ENCODE peak calls at places on chromosomes 16 and 17, in seven cellular contexts. L is SW480; Y is CD8-positive, alpha-beta T cell; Q is anterior cingulate cortex; E is NCI-H187 treated with DMSO at 0.1 percent for 48 hours; S is GM23338; X is stimulated activated CD4-positive, alpha-beta T cell treated with anti-CD3 and anti-CD28 coated beads, Interleukin-15, amount 100 ng/mL, for 24 hours. C is an unnamed sample.

GRCh38 chr17:39754161-39754957 is 16.6 kb downstream of the GRB7 start:
- DNase-seq in S (peak; percentile 74), Q (peak; percentile 82), E (no peak), X (peak; percentile 97), Y (peak; percentile 99), L (peak; percentile 94), C (peak; percentile 100)

GRCh38 chr17:16214190-16215001 is 938 bp downstream of the NCOR1 start:
- DNase-seq in L (peak; percentile 29), Y (no peak), E (no peak), X (no peak), S (no peak), Q (no peak), C (no peak)

GRCh38 chr17:6713130-6713917 is at the start of gene SLC13A5:
- DNase-seq in L (no peak), Q (peak; percentile 61), S (peak; percentile 91), E (no peak), X (peak; percentile 36), Y (peak; percentile 46), C (no peak)

GRCh38 chr16:75529959-75530358 is 5.9 kb downstream of the CHST5 start:
- DNase-seq in Q (no peak), Y (no peak), S (no peak), L (no peak), X (no peak), E (no peak), C (no peak)

GRCh38 chr17:6413073-6413472 is 21.8 kb downstream of the AIPL1 start:
- DNase-seq in S (peak; percentile 82), X (no peak), Q (no peak), L (peak; percentile 66), E (no peak), Y (no peak), C (no peak)

GRCh38 chr17:49210158-49211029 is at the start of the genes ABI3 and GNGT2:
- DNase-seq in S (peak; percentile 59), Q (peak; percentile 8), E (no peak), L (no peak), X (peak; percentile 79), Y (peak; percentile 77), C (peak; percentile 91)

GRCh38 chr17:80451104-80451775 is 25.2 kb downstream of the NPTX1 start:
- DNase-seq in Y (no peak), L (no peak), E (no peak), S (no peak), X (no peak), Q (no peak), C (no peak)

GRCh38 chr16:51326131-51326856 is 175.2 kb upstream of the SALL1 start:
- DNase-seq in Q (peak; percentile 36), L (peak; percentile 81), X (no peak), S (no peak), E (no peak), Y (no peak), C (no peak)

GRCh38 chr16:83899272-83899897 is 470 bp downstream of the MLYCD start:
- DNase-seq in S (peak; percentile 73), E (no peak), X (peak; percentile 51), Q (no peak), Y (peak; percentile 58), L (peak; percentile 37), C (peak; percentile 90)

GRCh38 chr17:27376637-27377547 is 79.4 kb upstream of the KSR1 start:
- DNase-seq in L (no peak), Q (no peak), Y (no peak), E (no peak), S (no peak), X (no peak), C (no peak)

C was measured in spleen.